ENCODE peak calls at places on chromosomes 1 and 21, in four cellular contexts. One of them, this sample, is unnamed.

GRCh38 chr1:98523256-98523655 is 138.3 kb upstream of the SNX7 start:
- DNase-seq in CD4-positive, CD25-positive, alpha-beta regulatory T cell: no peak
- DNase-seq in H9: no peak
- DNase-seq in heart left ventricle: no peak
- DNase-seq in this sample: no peak

GRCh38 chr1:107950434-107950833 is 14.5 kb downstream of the VAV3 start:
- DNase-seq in CD4-positive, CD25-positive, alpha-beta regulatory T cell: no peak
- DNase-seq in H9: no peak
- DNase-seq in heart left ventricle: no peak
- DNase-seq in this sample: no peak

GRCh38 chr1:160942926-160943325 is 11.7 kb downstream of the ITLN2 start:
- DNase-seq in CD4-positive, CD25-positive, alpha-beta regulatory T cell: no peak
- DNase-seq in H9: no peak
- DNase-seq in heart left ventricle: no peak
- DNase-seq in this sample: no peak

GRCh38 chr1:104699433-104699832 is 949.7 kb downstream of the AMY1C start:
- DNase-seq in CD4-positive, CD25-positive, alpha-beta regulatory T cell: no peak
- DNase-seq in H9: no peak
- DNase-seq in heart left ventricle: no peak
- DNase-seq in this sample: no peak

GRCh38 chr1:204544321-204544720 is 28.1 kb downstream of the MDM4 start:
- DNase-seq in CD4-positive, CD25-positive, alpha-beta regulatory T cell: no peak
- DNase-seq in H9: no peak
- DNase-seq in heart left ventricle: no peak
- DNase-seq in this sample: no peak

GRCh38 chr1:97252076-97252475 is 530.5 kb downstream of the PTBP2 start:
- DNase-seq in CD4-positive, CD25-positive, alpha-beta regulatory T cell: no peak
- DNase-seq in H9: no peak
- DNase-seq in heart left ventricle: no peak
- DNase-seq in this sample: no peak

GRCh38 chr21:21200939-21201610 is 202.9 kb downstream of the NCAM2 start:
- DNase-seq in CD4-positive, CD25-positive, alpha-beta regulatory T cell: no peak
- DNase-seq in H9: no peak
- DNase-seq in heart left ventricle: no peak
- DNase-seq in this sample: no peak

GRCh38 chr1:213327318-213327667 is 276.3 kb downstream of the RPS6KC1 start:
- DNase-seq in CD4-positive, CD25-positive, alpha-beta regulatory T cell: no peak
- DNase-seq in H9: no peak
- DNase-seq in heart left ventricle: peak; percentile 32
- DNase-seq in this sample: no peak

GRCh38 chr1:176540428-176540827 is 77.5 kb downstream of the PAPPA2 start:
- DNase-seq in CD4-positive, CD25-positive, alpha-beta regulatory T cell: no peak
- DNase-seq in H9: no peak
- DNase-seq in heart left ventricle: no peak
- DNase-seq in this sample: no peak

GRCh38 chr1:87330201-87330953 is 1.7 kb downstream of the LMO4 start:
- DNase-seq in CD4-positive, CD25-positive, alpha-beta regulatory T cell: no peak
- DNase-seq in H9: peak; percentile 59
- DNase-seq in heart left ventricle: no peak
- DNase-seq in this sample: no peak

GRCh38 chr1:236273358-236273757 is 8.4 kb downstream of the ERO1B start:
- DNase-seq in CD4-positive, CD25-positive, alpha-beta regulatory T cell: no peak
- DNase-seq in H9: no peak
- DNase-seq in heart left ventricle: no peak
- DNase-seq in this sample: no peak

GRCh38 chr1:15153842-15154479 is 414 bp downstream of the TMEM51 start:
- DNase-seq in CD4-positive, CD25-positive, alpha-beta regulatory T cell: no peak
- DNase-seq in H9: peak; percentile 78
- DNase-seq in heart left ventricle: peak; percentile 80
- DNase-seq in this sample: peak; percentile 67

GRCh38 chr1:30914587-30914922 is 6.0 kb upstream of the SDC3 start:
- DNase-seq in CD4-positive, CD25-positive, alpha-beta regulatory T cell: no peak
- DNase-seq in H9: no peak
- DNase-seq in heart left ventricle: no peak
- DNase-seq in this sample: no peak

GRCh38 chr1:201050515-201051277 is 27.2 kb upstream of the KIF21B start:
- DNase-seq in CD4-positive, CD25-positive, alpha-beta regulatory T cell: no peak
- DNase-seq in H9: no peak
- DNase-seq in heart left ventricle: no peak
- DNase-seq in this sample: no peak

GRCh38 chr1:201044119-201044518 is 20.6 kb upstream of the KIF21B start:
- DNase-seq in CD4-positive, CD25-positive, alpha-beta regulatory T cell: no peak
- DNase-seq in H9: no peak
- DNase-seq in heart left ventricle: no peak
- DNase-seq in this sample: no peak

GRCh38 chr1:201051399-201051798 is 27.9 kb upstream of the KIF21B start:
- DNase-seq in CD4-positive, CD25-positive, alpha-beta regulatory T cell: no peak
- DNase-seq in H9: no peak
- DNase-seq in heart left ventricle: no peak
- DNase-seq in this sample: no peak

GRCh38 chr1:201049248-201049831 is 25.8 kb upstream of the KIF21B start:
- DNase-seq in CD4-positive, CD25-positive, alpha-beta regulatory T cell: no peak
- DNase-seq in H9: no peak
- DNase-seq in heart left ventricle: no peak
- DNase-seq in this sample: no peak

DNA sequence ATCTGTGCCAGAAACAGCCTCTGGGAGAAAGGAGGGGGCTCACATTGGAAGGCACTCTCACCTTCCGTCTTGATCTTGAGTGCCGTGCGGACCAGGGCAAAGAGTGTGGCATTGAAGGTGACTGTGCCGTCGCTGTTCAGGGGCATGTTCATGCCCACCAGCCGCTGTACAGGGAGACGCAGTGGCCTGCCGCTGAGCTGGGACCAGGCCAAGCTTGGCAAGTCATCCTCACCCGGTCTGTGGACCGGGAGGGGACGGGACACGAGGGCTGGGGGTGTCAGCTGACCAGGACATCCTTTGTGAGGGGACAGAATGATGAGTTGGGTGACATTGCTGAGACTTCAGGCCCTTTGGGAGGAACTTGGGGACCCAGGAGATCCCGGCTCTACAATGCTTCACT is 25.0 kb upstream of the KIF21B start:
- DNase-seq in CD4-positive, CD25-positive, alpha-beta regulatory T cell: no peak
- DNase-seq in H9: no peak
- DNase-seq in heart left ventricle: no peak
- DNase-seq in this sample: no peak
- H3K27me3 ChIP-seq in CD4-positive, CD25-positive, alpha-beta regulatory T cell: no peaks in the 10 kb centered on the region
- H3K27me3 ChIP-seq in H9: no peaks in the 10 kb centered on the region
- H3K27me3 ChIP-seq in heart left ventricle: no peaks in the 10 kb centered on the region
- H3K27me3 ChIP-seq in this sample: no peaks in the 10 kb centered on the region

DNA sequence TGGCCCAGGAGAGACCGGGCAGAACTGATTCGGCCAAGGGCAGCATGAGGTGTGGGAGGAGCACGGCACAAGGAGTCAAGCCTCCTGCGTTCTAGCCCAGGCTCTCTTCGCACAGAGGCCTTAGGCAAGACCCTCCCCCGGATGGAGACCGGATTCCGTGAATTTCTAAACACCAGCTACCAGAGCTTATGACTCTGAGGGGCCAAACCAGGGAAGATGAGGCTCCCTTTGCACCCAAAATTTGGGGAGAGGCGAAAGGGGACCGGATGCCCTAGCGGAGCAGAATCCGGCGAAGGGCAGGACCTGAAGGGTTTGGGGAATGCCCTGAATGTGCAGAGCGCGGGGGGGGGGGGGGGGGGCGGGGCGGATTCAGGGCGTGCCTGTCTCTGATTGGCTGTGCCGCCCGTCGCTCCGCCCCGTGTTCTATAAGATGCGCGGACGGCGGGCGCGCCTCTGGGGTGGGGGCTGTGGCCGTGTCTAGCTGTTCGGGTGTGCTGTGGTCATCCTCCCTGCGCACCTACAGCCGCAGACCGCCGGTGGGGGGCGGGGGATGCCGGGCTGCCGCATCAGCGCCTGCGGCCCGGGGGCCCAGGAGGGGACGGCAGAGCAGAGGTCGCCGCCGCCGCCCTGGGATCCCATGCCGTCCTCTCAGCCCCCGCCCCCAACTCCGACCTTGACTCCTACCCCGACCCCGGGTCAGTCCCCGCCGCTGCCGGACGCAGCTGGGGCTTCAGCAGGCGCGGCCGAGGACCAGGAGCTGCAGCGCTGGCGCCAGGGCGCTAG is at the start of gene TRNP1:
- DNase-seq in CD4-positive, CD25-positive, alpha-beta regulatory T cell: peak; percentile 57
- DNase-seq in H9: peak; percentile 93
- DNase-seq in heart left ventricle: peak; percentile 70
- DNase-seq in this sample: peak; percentile 79
- H3K27me3 ChIP-seq in CD4-positive, CD25-positive, alpha-beta regulatory T cell: peaks cover 31% of the 10 kb centered on the region
- H3K27me3 ChIP-seq in H9: no peaks in the 10 kb centered on the region
- H3K27me3 ChIP-seq in heart left ventricle: no peaks in the 10 kb centered on the region
- H3K27me3 ChIP-seq in this sample: peaks cover 7% of the 10 kb centered on the region

GRCh38 chr1:18020021-18020817 is 87.4 kb upstream of the IGSF21 start:
- DNase-seq in CD4-positive, CD25-positive, alpha-beta regulatory T cell: no peak
- DNase-seq in H9: no peak
- DNase-seq in heart left ventricle: no peak
- DNase-seq in this sample: no peak
- H3K27me3 ChIP-seq in CD4-positive, CD25-positive, alpha-beta regulatory T cell: no peaks in the 10 kb centered on the region
- H3K27me3 ChIP-seq in H9: no peaks in the 10 kb centered on the region
- H3K27me3 ChIP-seq in heart left ventricle: no peaks in the 10 kb centered on the region
- H3K27me3 ChIP-seq in this sample: peaks cover 6% of the 10 kb centered on the region

GRCh38 chr1:26221094-26221493 is 12.9 kb upstream of the CEP85 start:
- DNase-seq in CD4-positive, CD25-positive, alpha-beta regulatory T cell: no peak
- DNase-seq in H9: no peak
- DNase-seq in heart left ventricle: no peak
- DNase-seq in this sample: no peak
- H3K27me3 ChIP-seq in CD4-positive, CD25-positive, alpha-beta regulatory T cell: peaks cover 3% of the 10 kb centered on the region
- H3K27me3 ChIP-seq in H9: no peaks in the 10 kb centered on the region
- H3K27me3 ChIP-seq in heart left ventricle: no peaks in the 10 kb centered on the region
- H3K27me3 ChIP-seq in this sample: no peaks in the 10 kb centered on the region

GRCh38 chr1:62917805-62918204 is 133.9 kb downstream of the ATG4C start:
- DNase-seq in CD4-positive, CD25-positive, alpha-beta regulatory T cell: no peak
- DNase-seq in H9: no peak
- DNase-seq in heart left ventricle: no peak
- DNase-seq in this sample: no peak
- H3K27me3 ChIP-seq in CD4-positive, CD25-positive, alpha-beta regulatory T cell: no peaks in the 10 kb centered on the region
- H3K27me3 ChIP-seq in H9: no peaks in the 10 kb centered on the region
- H3K27me3 ChIP-seq in heart left ventricle: no peaks in the 10 kb centered on the region
- H3K27me3 ChIP-seq in this sample: no peaks in the 10 kb centered on the region

GRCh38 chr1:24991242-24992037 is 61.4 kb upstream of the RUNX3 start:
- DNase-seq in CD4-positive, CD25-positive, alpha-beta regulatory T cell: no peak
- DNase-seq in H9: no peak
- DNase-seq in heart left ventricle: no peak
- DNase-seq in this sample: no peak
- H3K27me3 ChIP-seq in CD4-positive, CD25-positive, alpha-beta regulatory T cell: no peaks in the 10 kb centered on the region
- H3K27me3 ChIP-seq in H9: no peaks in the 10 kb centered on the region
- H3K27me3 ChIP-seq in heart left ventricle: peaks cover 5% of the 10 kb centered on the region
- H3K27me3 ChIP-seq in this sample: no peaks in the 10 kb centered on the region

DNA sequence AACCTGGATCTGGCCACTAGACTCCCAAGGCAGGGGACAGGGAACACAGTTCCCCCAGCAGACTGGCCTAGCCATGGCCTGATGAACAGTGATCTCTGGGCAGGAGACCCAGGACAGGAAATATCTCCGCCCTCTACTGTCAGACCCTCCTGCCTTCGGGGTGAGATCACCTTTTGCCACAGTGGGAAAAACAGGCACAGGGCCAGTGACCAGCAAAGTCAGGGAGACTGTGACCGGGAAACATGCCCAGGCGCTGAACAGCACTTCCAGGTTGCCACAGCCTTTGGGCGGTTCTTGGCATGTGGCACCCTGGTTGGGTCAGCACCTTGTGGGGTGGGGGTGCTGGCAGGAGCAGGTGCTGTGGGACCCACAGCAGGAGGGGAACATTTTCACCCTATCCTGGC is 8.9 kb upstream of the ZNF669 start:
- DNase-seq in CD4-positive, CD25-positive, alpha-beta regulatory T cell: no peak
- DNase-seq in H9: no peak
- DNase-seq in heart left ventricle: no peak
- DNase-seq in this sample: no peak
- H3K27me3 ChIP-seq in CD4-positive, CD25-positive, alpha-beta regulatory T cell: peaks cover 18% of the 10 kb centered on the region
- H3K27me3 ChIP-seq in H9: peaks cover 4% of the 10 kb centered on the region
- H3K27me3 ChIP-seq in heart left ventricle: no peaks in the 10 kb centered on the region
- H3K27me3 ChIP-seq in this sample: peaks cover 20% of the 10 kb centered on the region

DNA sequence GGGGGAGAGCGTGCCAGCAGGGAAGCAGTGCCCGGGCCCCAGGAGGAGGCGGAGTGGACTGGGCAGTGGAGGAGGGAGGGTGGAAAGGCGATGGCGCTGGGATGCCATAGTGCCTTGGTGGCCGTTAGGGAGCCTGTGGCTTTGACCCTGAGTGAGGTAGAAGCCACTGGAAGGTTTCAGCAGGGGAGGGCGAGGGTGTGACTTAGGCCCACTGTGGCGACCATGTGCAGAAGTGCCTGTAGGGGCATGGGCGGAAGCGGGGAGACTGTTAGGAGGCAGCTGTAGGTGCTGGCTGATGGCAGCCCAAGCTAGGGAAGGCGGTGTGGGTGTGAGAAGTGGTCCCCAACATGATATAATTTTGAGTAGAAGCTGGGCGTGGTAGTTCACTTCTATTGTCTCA is 28.2 kb downstream of the LHX4 start:
- DNase-seq in CD4-positive, CD25-positive, alpha-beta regulatory T cell: no peak
- DNase-seq in H9: no peak
- DNase-seq in heart left ventricle: no peak
- DNase-seq in this sample: no peak
- H3K27me3 ChIP-seq in CD4-positive, CD25-positive, alpha-beta regulatory T cell: no peaks in the 10 kb centered on the region
- H3K27me3 ChIP-seq in H9: no peaks in the 10 kb centered on the region
- H3K27me3 ChIP-seq in heart left ventricle: no peaks in the 10 kb centered on the region
- H3K27me3 ChIP-seq in this sample: no peaks in the 10 kb centered on the region

GRCh38 chr1:20379075-20379474 is 88.4 kb downstream of the VWA5B1 start:
- DNase-seq in CD4-positive, CD25-positive, alpha-beta regulatory T cell: no peak
- DNase-seq in H9: no peak
- DNase-seq in heart left ventricle: no peak
- DNase-seq in this sample: no peak

GRCh38 chr1:20376880-20377494 is 86.3 kb downstream of the VWA5B1 start:
- DNase-seq in CD4-positive, CD25-positive, alpha-beta regulatory T cell: no peak
- DNase-seq in H9: peak; percentile 83
- DNase-seq in heart left ventricle: no peak
- DNase-seq in this sample: peak; percentile 48

GRCh38 chr1:20375563-20375962 is 84.9 kb downstream of the VWA5B1 start:
- DNase-seq in CD4-positive, CD25-positive, alpha-beta regulatory T cell: no peak
- DNase-seq in H9: no peak
- DNase-seq in heart left ventricle: no peak
- DNase-seq in this sample: no peak

GRCh38 chr1:20376171-20376570 is 85.5 kb downstream of the VWA5B1 start:
- DNase-seq in CD4-positive, CD25-positive, alpha-beta regulatory T cell: no peak
- DNase-seq in H9: no peak
- DNase-seq in heart left ventricle: no peak
- DNase-seq in this sample: no peak

GRCh38 chr1:20377516-20378270 is 87.0 kb downstream of the VWA5B1 start:
- DNase-seq in CD4-positive, CD25-positive, alpha-beta regulatory T cell: no peak
- DNase-seq in H9: no peak
- DNase-seq in heart left ventricle: no peak
- DNase-seq in this sample: no peak
- H3K27me3 ChIP-seq in CD4-positive, CD25-positive, alpha-beta regulatory T cell: peaks cover 3% of the 10 kb centered on the region
- H3K27me3 ChIP-seq in H9: peaks cover 6% of the 10 kb centered on the region
- H3K27me3 ChIP-seq in heart left ventricle: no peaks in the 10 kb centered on the region
- H3K27me3 ChIP-seq in this sample: no peaks in the 10 kb centered on the region

This sample was measured in BE2C.